ENCODE peak calls at places on chromosomes 7 and 10, in five cellular contexts. F, K, E, V and B are unnamed samples.

GRCh38 chr10:127228195-127228785 is 31.9 kb upstream of the INSYN2A start:
- DNase-seq in F (no peak), K (no peak), E (no peak), V (no peak), B (no peak)

GRCh38 chr7:157594306-157594705 is 257.5 kb downstream of the DNAJB6 start:
- DNase-seq in F (no peak), K (no peak), E (no peak), V (no peak), B (no peak)

GRCh38 chr7:89623018-89623672 is 531.1 kb upstream of the STEAP1 start:
- DNase-seq in F (peak; percentile 24), K (no peak), E (no peak), V (no peak), B (no peak)

GRCh38 chr10:9331583-9332008 is 1277.1 kb downstream of the GATA3 start:
- DNase-seq in F (peak; percentile 23), K (no peak), E (no peak), V (no peak), B (no peak)

GRCh38 chr7:101094791-101095375 is 9.6 kb downstream of the TRIM56 start:
- DNase-seq in F (no peak), K (no peak), E (peak; percentile 55), V (no peak), B (no peak)

GRCh38 chr7:92834661-92835139 is 1.7 kb downstream of the CDK6 start:
- DNase-seq in F (no peak), K (no peak), E (peak; percentile 61), V (no peak), B (no peak)

GRCh38 chr7:127794551-127794950 is 142.6 kb downstream of the SND1 start:
- DNase-seq in F (no peak), K (no peak), E (no peak), V (no peak), B (no peak)

GRCh38 chr10:114881462-114881861 is 56.5 kb upstream of the TRUB1 start:
- DNase-seq in F (no peak), K (no peak), E (no peak), V (no peak), B (no peak)

GRCh38 chr7:99876491-99876890 is 342 bp downstream of the OR2AE1 start:
- DNase-seq in F (no peak), K (no peak), E (no peak), V (no peak), B (no peak)